ENCODE peak calls at places on chromosome 17, in six cellular contexts. M is amniotic epithelial cell; A is NCI-H1048; V is M059J; H is activated gamma-delta T cell treated with anti-CD3 and anti-CD28 coated beads, Interleukin-2, amount 50 U/mL, for 16 hours; F is Ammon's horn. O is an unnamed sample.

GRCh38 chr17:42387663-42388380 is 420 bp downstream of the STAT3 start:
- DNase-seq in M (no peak), A (no peak), V (peak), H (peak), F (no peak), O (no peak)

GRCh38 chr17:43042025-43042424 is 17.0 kb downstream of the RND2 start:
- DNase-seq in M (no peak), A (no peak), V (no peak), H (no peak), F (no peak), O (no peak)

GRCh38 chr17:76053230-76054111 is 18.8 kb downstream of the SRP68 start:
- DNase-seq in M (peak), A (no peak), V (peak), H (no peak), F (no peak), O (peak)

GRCh38 chr17:49218941-49219913 is 8.7 kb downstream of the ABI3 start:
- DNase-seq in M (no peak), A (no peak), V (no peak), H (peak), F (no peak), O (no peak)

GRCh38 chr17:42937712-42938596 is 26.3 kb downstream of the AARSD1 start:
- DNase-seq in M (peak), A (no peak), V (peak), H (no peak), F (peak), O (peak)

GRCh38 chr17:77002103-77003045 is 134.2 kb downstream of the MGAT5B start:
- DNase-seq in M (peak), A (no peak), V (peak), H (no peak), F (no peak), O (peak)

GRCh38 chr17:32310927-32311568 is 30.9 kb downstream of the C17orf75 start:
- DNase-seq in M (no peak), A (no peak), V (no peak), H (no peak), F (no peak), O (peak)

GRCh38 chr17:27244481-27245223 is 49.3 kb upstream of the WSB1 start:
- DNase-seq in M (peak), A (no peak), V (peak), H (no peak), F (peak), O (peak)

GRCh38 chr17:35740997-35741931 is 9.8 kb downstream of the RASL10B start:
- DNase-seq in M (no peak), A (no peak), V (no peak), H (no peak), F (no peak), O (no peak)

GRCh38 chr17:80724723-80725388 is 180.2 kb downstream of the RPTOR start:
- DNase-seq in M (peak), A (no peak), V (peak), H (no peak), F (no peak), O (peak)

GRCh38 chr17:77019955-77020379 is 120.8 kb upstream of the SEC14L1 start:
- DNase-seq in M (peak), A (no peak), V (peak), H (no peak), F (no peak), O (no peak)

GRCh38 chr17:44210342-44211192 is 8.9 kb downstream of the UBTF start:
- DNase-seq in M (peak), A (no peak), V (no peak), H (peak), F (peak), O (peak)

GRCh38 chr17:69558796-69559195 is 144.3 kb downstream of the MAP2K6 start:
- DNase-seq in M (no peak), A (no peak), V (no peak), H (no peak), F (no peak), O (no peak)